ENCODE peak calls at places on chromosomes 3 and 15, in nine cellular contexts. D is GM06990, K is fibroblast of mammary gland, L is GM12865, N is WTC11, E is fibroblast of the aortic adventitia, B is AG09319, S is colonic mucosa, V is PC-9. T is an unnamed sample.

GRCh38 chr3:122619040-122619439 is 41.6 kb downstream of the PARP15 start:
- DNase-seq in L (peak), B (no peak), N (no peak), K (peak), E (no peak), V (no peak), D (peak), S (no peak), T (no peak)

GRCh38 chr3:190053919-190054672 is 66.6 kb downstream of the P3H2 start:
- DNase-seq in K (peak), L (no peak), N (no peak), D (no peak), V (peak), S (no peak), E (peak), B (peak), T (no peak)

GRCh38 chr3:45816544-45816943 is 20.2 kb upstream of the SLC6A20 start:
- DNase-seq in S (no peak), L (no peak), D (no peak), E (peak), K (peak), B (no peak), N (no peak), V (no peak), T (no peak)

GRCh38 chr3:129526121-129526900 is 2.1 kb upstream of the RHO start:
- DNase-seq in E (no peak), S (no peak), L (peak), D (peak), N (no peak), B (no peak), V (no peak), K (no peak), T (no peak)

GRCh38 chr3:177574232-177574856 is 377.1 kb upstream of the TBL1XR1 start:
- DNase-seq in L (no peak), V (no peak), E (peak), S (peak), D (no peak), B (no peak), K (peak), N (peak), T (no peak)

GRCh38 chr15:36899696-36900095 is 200.7 kb downstream of the MEIS2 start:
- DNase-seq in B (no peak), V (no peak), L (no peak), N (no peak), S (no peak), D (no peak), E (peak), K (no peak), T (no peak)

GRCh38 chr15:59232476-59232875 is 25.8 kb downstream of the LDHAL6B start:
- DNase-seq in K (peak), N (no peak), D (no peak), V (no peak), S (no peak), B (peak), E (peak), L (no peak), T (no peak)

GRCh38 chr3:178802993-178803693 is 266.9 kb downstream of the KCNMB2 start:
- DNase-seq in B (no peak), V (no peak), L (no peak), K (peak), N (no peak), D (no peak), E (no peak), S (no peak), T (no peak)

GRCh38 chr3:140219161-140219745 is 284.3 kb downstream of the CLSTN2 start:
- DNase-seq in K (no peak), N (no peak), S (no peak), D (no peak), V (peak), L (no peak), B (no peak), E (no peak), T (no peak)

GRCh38 chr3:159635047-159635641 is 353.5 kb upstream of the IL12A start:
- DNase-seq in K (peak), N (no peak), S (no peak), D (no peak), L (no peak), B (no peak), V (peak), E (peak), T (no peak)

GRCh38 chr15:78929536-78930264 is 15.1 kb downstream of the CTSH start:
- DNase-seq in D (no peak), S (no peak), E (no peak), N (no peak), K (no peak), B (no peak), V (no peak), L (no peak), T (no peak)

GRCh38 chr3:135849827-135850226 is 115.7 kb upstream of the PPP2R3A start:
- DNase-seq in L (no peak), S (no peak), N (no peak), D (no peak), K (no peak), E (no peak), B (no peak), V (no peak), T (no peak)

GRCh38 chr3:81218023-81218422 is 543.4 kb downstream of the GBE1 start:
- DNase-seq in L (no peak), V (peak), N (peak), B (no peak), K (peak), D (no peak), S (no peak), E (peak), T (peak)

GRCh38 chr3:49788056-49788455 is 1.7 kb upstream of the IP6K1 start:
- DNase-seq in B (no peak), E (no peak), N (no peak), D (no peak), K (no peak), V (no peak), S (no peak), L (no peak), T (no peak)

GRCh38 chr3:139423232-139423631 is 33.8 kb upstream of the COPB2 start:
- DNase-seq in K (no peak), L (no peak), E (no peak), N (no peak), S (peak), B (no peak), D (no peak), V (no peak), T (no peak)

GRCh38 chr15:57476533-57476975 is 100.2 kb downstream of the CGNL1 start:
- DNase-seq in D (no peak), N (no peak), B (peak), V (no peak), S (no peak), E (peak), K (peak), L (no peak), T (no peak)

GRCh38 chr15:98308117-98308516 is 340.2 kb upstream of the IGF1R start:
- DNase-seq in V (no peak), S (no peak), E (no peak), N (no peak), B (no peak), K (no peak), L (no peak), D (no peak), T (no peak)
- TF ChIP-seq CTCF in V (no peak), S (no peak), E (no peak), N (no peak), B (no peak), K (no peak), L (no peak), D (no peak), T (no peak)

DNA sequence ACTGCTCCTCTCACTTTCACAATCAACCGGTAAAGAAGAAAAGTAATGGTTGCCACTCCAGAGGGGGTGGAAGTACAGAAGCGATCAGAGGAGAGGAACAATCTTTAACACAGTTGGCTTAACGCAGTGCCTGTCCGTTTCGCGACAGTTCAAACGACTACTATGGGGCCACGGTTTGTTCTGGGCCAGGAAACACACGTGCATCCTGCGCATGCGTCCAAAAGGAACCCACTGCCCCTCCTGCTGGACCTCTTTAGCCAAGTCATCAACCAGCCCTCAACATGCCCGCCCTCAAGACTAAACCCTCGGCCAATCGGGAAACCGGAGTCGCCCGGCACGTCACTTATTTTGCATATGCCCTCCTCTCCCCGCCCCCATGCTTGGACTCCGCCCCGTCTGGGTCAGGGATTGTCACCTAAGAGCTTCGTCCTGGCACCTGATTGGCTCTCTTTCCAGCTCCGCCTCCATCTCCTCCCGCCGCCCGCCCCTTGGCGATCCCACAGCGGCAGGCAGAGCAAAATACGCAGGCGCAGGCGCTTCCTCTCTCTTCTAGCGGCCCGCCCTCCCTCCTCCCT is 345 bp upstream of the CDV3 start:
- DNase-seq in D (peak), K (peak), N (peak), L (peak), E (peak), V (peak), B (peak), S (peak), T (peak)
- TF ChIP-seq CTCF in D (peak), K (no peak), N (no peak), L (peak), E (peak), V (no peak), B (peak), S (no peak), T (no peak)

DNA sequence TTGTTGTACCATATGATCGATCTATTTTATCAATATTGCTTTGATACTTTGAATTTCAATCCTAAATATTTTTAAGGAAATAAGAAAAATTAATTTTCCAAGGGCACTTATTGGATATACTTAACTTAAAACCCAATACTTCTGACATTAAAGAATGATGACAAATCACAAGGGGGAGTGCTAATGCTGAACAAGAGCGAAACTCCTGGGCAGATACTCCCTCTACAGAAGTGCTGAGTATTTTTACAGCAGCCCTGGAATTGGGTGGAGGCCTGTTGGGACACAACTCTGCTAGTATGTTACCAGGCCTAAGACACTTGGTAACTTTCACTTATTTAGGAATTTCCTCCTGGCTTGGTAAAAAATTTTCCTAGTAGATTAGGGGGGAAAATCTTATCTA is 46.2 kb downstream of the DENND6A start:
- DNase-seq in D (no peak), S (no peak), B (no peak), N (no peak), K (peak), L (no peak), V (peak), E (peak), T (no peak)
- TF ChIP-seq CTCF in D (no peak), S (no peak), B (peak), N (no peak), K (peak), L (no peak), V (no peak), E (peak), T (no peak)

GRCh38 chr3:101131767-101132166 is 138.5 kb upstream of the ABI3BP start:
- DNase-seq in B (no peak), K (no peak), D (peak), S (no peak), E (no peak), L (peak), N (no peak), V (no peak), T (no peak)
- TF ChIP-seq CTCF in B (no peak), K (no peak), D (no peak), S (no peak), E (no peak), L (no peak), N (no peak), V (peak), T (no peak)

T was measured in endothelial cell.